ENCODE peak calls at places on chromosomes 1 and 21, in five cellular contexts. Y is fibroblast of mammary gland; E is psoas muscle; X is activated CD8-positive, alpha-beta T cell treated with anti-CD3 and anti-CD28 coated beads for 36 hours; O is cardiac fibroblast. L is an unnamed sample.

GRCh38 chr1:174433451-174433850 is 14.3 kb upstream of the GPR52 start:
- DNase-seq in Y (peak), E (no peak), X (no peak), O (peak), L (no peak)

GRCh38 chr1:178037510-178038253 is 56.2 kb upstream of the RASAL2 start:
- DNase-seq in Y (peak), E (peak), X (no peak), O (peak), L (peak)

GRCh38 chr1:155070721-155071556 is 7.4 kb downstream of the EFNA4 start:
- DNase-seq in Y (peak), E (peak), X (peak), O (peak), L (peak)

GRCh38 chr1:117060441-117061317 is 553 bp downstream of the TTF2 start:
- DNase-seq in Y (peak), E (no peak), X (peak), O (peak), L (no peak)

GRCh38 chr1:6614019-6614952 is 755 bp downstream of the PHF13 start:
- DNase-seq in Y (no peak), E (peak), X (peak), O (no peak), L (no peak)

GRCh38 chr21:34351786-34352241 is 12.0 kb upstream of the KCNE2 start:
- DNase-seq in Y (peak), E (no peak), X (peak), O (peak), L (no peak)

GRCh38 chr1:26833432-26834405 is 7.2 kb downstream of the ZDHHC18 start:
- DNase-seq in Y (no peak), E (no peak), X (peak), O (no peak), L (peak)

GRCh38 chr1:94646151-94646643 is 104.6 kb upstream of the F3 start:
- DNase-seq in Y (peak), E (no peak), X (no peak), O (peak), L (no peak)

GRCh38 chr1:246058478-246058877 is 448.6 kb downstream of the SMYD3 start:
- DNase-seq in Y (peak), E (no peak), X (no peak), O (peak), L (no peak)

GRCh38 chr1:31605908-31606427 is 11.5 kb upstream of the HCRTR1 start:
- DNase-seq in Y (peak), E (no peak), X (peak), O (peak), L (peak)

GRCh38 chr21:31397939-31398338 is 53.9 kb upstream of the TIAM1 start:
- DNase-seq in Y (no peak), E (no peak), X (peak), O (no peak), L (no peak)

GRCh38 chr21:17139696-17140095 is 373.1 kb upstream of the CXADR start:
- DNase-seq in Y (peak), E (no peak), X (no peak), O (peak), L (no peak)

GRCh38 chr1:119656410-119656955 is 8.4 kb upstream of the ZNF697 start:
- DNase-seq in Y (no peak), E (no peak), X (no peak), O (no peak), L (no peak)

GRCh38 chr1:11334261-11334804 is 61.3 kb downstream of the UBIAD1 start:
- DNase-seq in Y (no peak), E (no peak), X (no peak), O (no peak), L (no peak)

GRCh38 chr1:204623365-204623893 is 62.1 kb downstream of the LRRN2 start:
- DNase-seq in Y (peak), E (no peak), X (peak), O (peak), L (no peak)

GRCh38 chr1:24694380-24694843 is 50.8 kb upstream of the CLIC4 start:
- DNase-seq in Y (peak), E (no peak), X (no peak), O (no peak), L (no peak)

GRCh38 chr1:43750083-43750482 is 42.7 kb downstream of the ST3GAL3 start:
- DNase-seq in Y (peak), E (no peak), X (no peak), O (peak), L (no peak)

GRCh38 chr1:239719642-239720258 is 333.4 kb downstream of the CHRM3 start:
- DNase-seq in Y (no peak), E (no peak), X (peak), O (no peak), L (no peak)

GRCh38 chr1:89739844-89740216 is 81.0 kb upstream of the LRRC8D start:
- DNase-seq in Y (no peak), E (no peak), X (no peak), O (no peak), L (no peak)

GRCh38 chr1:234782821-234783220 is 172.8 kb upstream of the IRF2BP2 start:
- DNase-seq in Y (no peak), E (no peak), X (no peak), O (no peak), L (no peak)

GRCh38 chr1:183936791-183937190 is 100.7 kb downstream of the COLGALT2 start:
- DNase-seq in Y (no peak), E (no peak), X (no peak), O (no peak), L (no peak)

GRCh38 chr1:105436589-105437259 is 1619.8 kb upstream of the PRMT6 start:
- DNase-seq in Y (no peak), E (no peak), X (no peak), O (no peak), L (no peak)

GRCh38 chr1:209621329-209621728 is 30.9 kb downstream of the LAMB3 start:
- DNase-seq in Y (no peak), E (no peak), X (no peak), O (no peak), L (no peak)

GRCh38 chr1:39835935-39836594 is 47.2 kb downstream of the TRIT1 start:
- DNase-seq in Y (no peak), E (no peak), X (no peak), O (no peak), L (no peak)

GRCh38 chr1:23559985-23560755 is 869 bp upstream of the ID3 start:
- DNase-seq in Y (peak), E (no peak), X (no peak), O (peak), L (no peak)

GRCh38 chr1:210917560-210918214 is 216.3 kb downstream of the KCNH1 start:
- DNase-seq in Y (no peak), E (no peak), X (no peak), O (no peak), L (no peak)

GRCh38 chr1:205477759-205478247 is 22.0 kb upstream of the BLACAT1 start:
- DNase-seq in Y (peak), E (no peak), X (no peak), O (peak), L (no peak)

GRCh38 chr1:193434319-193434718 is 247.9 kb upstream of the B3GALT2 start:
- DNase-seq in Y (no peak), E (no peak), X (no peak), O (peak), L (no peak)

GRCh38 chr1:185821612-185822385 is 87.6 kb downstream of the HMCN1 start:
- DNase-seq in Y (no peak), E (no peak), X (no peak), O (no peak), L (no peak)

GRCh38 chr1:216824511-216824910 is 101.3 kb upstream of the ESRRG start:
- DNase-seq in Y (no peak), E (no peak), X (no peak), O (no peak), L (no peak)

GRCh38 chr1:9384128-9384527 is 91.4 kb downstream of the SPSB1 start:
- DNase-seq in Y (no peak), E (no peak), X (no peak), O (no peak), L (no peak)

GRCh38 chr1:4422496-4423289 is 231.7 kb upstream of the AJAP1 start:
- DNase-seq in Y (no peak), E (no peak), X (no peak), O (no peak), L (no peak)
- TF ChIP-seq CTCF in Y (no peak), E (no peak), X (no peak), O (no peak), L (no peak)

GRCh38 chr1:166844791-166845190 is 5.5 kb downstream of the POGK start:
- DNase-seq in Y (peak), E (no peak), X (no peak), O (no peak), L (no peak)

GRCh38 chr1:166843769-166844596 is 4.7 kb downstream of the POGK start:
- DNase-seq in Y (peak), E (no peak), X (no peak), O (no peak), L (no peak)

GRCh38 chr1:166848193-166848592 is 8.9 kb downstream of the POGK start:
- DNase-seq in Y (no peak), E (no peak), X (no peak), O (no peak), L (no peak)

GRCh38 chr1:166852918-166853317 is 13.6 kb downstream of the POGK start:
- DNase-seq in Y (no peak), E (no peak), X (no peak), O (no peak), L (no peak)

GRCh38 chr1:166849135-166849534 is 9.9 kb downstream of the POGK start:
- DNase-seq in Y (no peak), E (no peak), X (no peak), O (no peak), L (no peak)
- TF ChIP-seq CTCF in Y (no peak), E (no peak), X (no peak), O (no peak), L (no peak)

GRCh38 chr1:168342572-168343280 is 62.0 kb downstream of the TBX19 start:
- DNase-seq in Y (peak), E (peak), X (peak), O (peak), L (peak)
- TF ChIP-seq CTCF in Y (peak), E (peak), X (peak), O (peak), L (peak)

DNA sequence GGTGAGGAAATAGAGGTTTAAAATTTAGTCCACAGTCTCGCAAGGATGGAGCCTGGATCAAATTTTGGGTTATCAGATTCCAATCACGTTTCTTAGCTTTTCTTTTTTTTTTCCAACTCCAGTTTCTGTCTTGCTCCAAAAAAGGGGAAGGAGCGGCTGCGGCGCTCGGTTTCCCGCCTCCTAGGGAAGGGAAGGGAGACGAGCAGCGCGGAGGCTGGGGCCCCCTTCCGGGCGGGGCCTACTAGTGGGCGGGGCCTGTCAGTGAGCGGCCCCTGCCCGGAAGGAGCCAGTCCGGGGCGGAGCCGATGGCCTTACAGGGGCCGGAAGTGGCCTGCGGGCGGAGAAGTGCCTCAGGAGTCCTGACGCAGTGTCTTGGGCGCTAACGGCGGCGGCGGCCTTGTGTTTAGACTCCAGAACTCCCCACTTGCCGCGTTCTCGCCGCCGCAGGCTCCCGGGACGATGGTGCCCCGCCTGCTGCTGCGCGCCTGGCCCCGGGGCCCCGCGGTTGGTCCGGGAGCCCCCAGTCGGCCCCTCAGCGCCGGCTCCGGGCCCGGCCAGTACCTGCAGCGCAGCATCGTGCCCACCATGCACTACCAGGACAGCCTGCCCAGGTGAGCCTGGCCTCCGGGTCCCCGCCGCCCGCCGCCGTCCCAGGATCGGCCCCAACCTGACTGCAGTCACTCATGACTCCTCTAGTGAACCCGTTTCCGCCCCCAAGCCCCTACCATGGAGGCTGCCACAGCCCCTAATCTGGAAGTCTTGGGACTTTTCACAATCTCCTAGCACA is at the start of gene CPT2:
- DNase-seq in Y (peak), E (peak), X (peak), O (peak), L (peak)
- TF ChIP-seq CTCF in Y (no peak), E (no peak), X (no peak), O (no peak), L (no peak)

GRCh38 chr1:3431266-3431665 is 23.2 kb upstream of the ARHGEF16 start:
- DNase-seq in Y (no peak), E (no peak), X (no peak), O (no peak), L (no peak)
- TF ChIP-seq CTCF in Y (no peak), E (no peak), X (no peak), O (peak), L (no peak)

GRCh38 chr1:186915555-186915954 is 86.8 kb downstream of the PLA2G4A start:
- DNase-seq in Y (peak), E (no peak), X (no peak), O (peak), L (no peak)
- TF ChIP-seq CTCF in Y (no peak), E (no peak), X (no peak), O (no peak), L (no peak)

GRCh38 chr1:12540580-12541273 is 77.3 kb downstream of the DHRS3 start:
- DNase-seq in Y (no peak), E (no peak), X (no peak), O (no peak), L (no peak)

GRCh38 chr1:12539320-12539704 is 78.7 kb downstream of the DHRS3 start:
- DNase-seq in Y (no peak), E (no peak), X (no peak), O (no peak), L (no peak)

GRCh38 chr1:12537906-12538461 is 80.0 kb downstream of the DHRS3 start:
- DNase-seq in Y (no peak), E (no peak), X (no peak), O (no peak), L (no peak)

GRCh38 chr1:12541274-12542137 is 76.5 kb downstream of the DHRS3 start:
- DNase-seq in Y (peak), E (peak), X (no peak), O (peak), L (no peak)

DNA sequence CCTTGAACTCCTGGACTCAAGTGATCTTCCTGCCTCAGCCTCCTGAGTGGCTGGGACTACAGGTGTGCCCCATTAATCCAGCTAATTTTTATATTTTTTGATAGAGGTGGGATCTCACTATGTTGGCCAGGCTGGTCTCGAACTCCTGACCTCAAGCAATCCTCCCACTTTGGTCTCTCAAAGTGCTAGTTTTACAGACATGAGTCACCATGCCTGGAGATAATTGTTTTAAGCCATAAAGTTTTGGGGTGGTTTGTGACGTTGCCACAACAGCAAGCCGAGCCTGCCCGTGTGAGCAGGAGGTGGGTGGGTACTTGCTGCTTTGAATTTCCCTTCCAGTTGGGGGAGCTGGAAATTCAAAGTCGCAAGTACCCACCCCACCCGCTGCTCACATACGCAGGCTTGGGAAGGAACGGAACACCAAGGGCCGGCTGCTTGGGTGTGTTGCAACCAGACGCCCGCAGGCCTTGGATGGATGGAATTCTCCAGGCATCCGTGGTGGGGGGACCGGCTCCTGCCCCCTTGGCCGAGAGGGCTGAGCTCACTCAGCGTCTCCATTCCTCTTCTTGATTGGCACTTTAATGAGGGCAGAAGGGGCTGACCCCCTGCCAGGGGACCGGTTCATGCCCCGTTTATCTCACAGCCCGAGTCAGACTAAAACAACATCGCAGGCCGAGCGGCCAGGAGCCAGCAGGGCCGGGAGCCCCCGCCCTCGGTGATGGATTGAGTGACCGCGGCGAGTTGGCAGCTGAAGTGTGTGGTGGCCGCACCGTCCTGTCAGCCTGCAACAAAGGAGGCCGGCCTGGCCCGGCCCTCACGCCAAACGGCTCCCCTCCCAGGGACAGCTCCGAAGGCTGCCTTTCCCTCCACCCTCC is 78.1 kb downstream of the DHRS3 start:
- DNase-seq in Y (peak), E (peak), X (no peak), O (peak), L (no peak)
- TF ChIP-seq CTCF in Y (peak), E (no peak), X (no peak), O (no peak), L (no peak)

GRCh38 chr1:16999863-17000262 is 11.9 kb downstream of the ATP13A2 start:
- DNase-seq in Y (no peak), E (no peak), X (no peak), O (no peak), L (no peak)
- TF ChIP-seq CTCF in Y (no peak), E (no peak), X (no peak), O (no peak), L (no peak)

DNA sequence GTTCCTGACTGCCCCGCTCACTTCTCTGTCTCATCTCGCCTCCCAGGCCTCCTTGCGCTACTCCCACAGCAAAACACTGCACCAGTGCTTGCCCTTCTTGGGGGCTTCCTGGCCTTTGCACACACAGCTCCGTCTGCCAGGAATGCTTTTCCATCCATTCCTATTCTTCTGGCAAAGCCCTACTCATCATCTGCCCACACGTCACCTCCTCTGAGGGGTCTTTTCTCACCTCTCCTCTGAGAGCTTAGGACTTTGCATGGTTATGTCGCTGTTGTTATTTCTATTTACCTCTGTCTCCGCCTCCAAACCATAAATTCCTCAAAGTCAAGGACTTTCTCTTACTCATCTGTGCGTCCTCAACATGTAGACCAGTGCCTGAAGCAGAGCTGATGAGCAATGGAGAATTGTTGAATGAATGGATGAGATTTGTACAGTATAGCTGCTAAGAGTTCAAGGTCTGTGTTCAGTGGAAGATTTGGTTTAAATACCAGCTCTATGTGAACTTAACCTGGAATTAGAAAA is 26.4 kb upstream of the BTG2 start:
- DNase-seq in Y (no peak), E (no peak), X (no peak), O (peak), L (no peak)
- TF ChIP-seq CTCF in Y (no peak), E (no peak), X (no peak), O (no peak), L (no peak)